ENCODE peak calls at places on chromosome 15, in nine cellular contexts. One of them, this sample, is unnamed.

GRCh38 chr15:90031231-90031791 is 30.2 kb downstream of the ZNF710 start:
- DNase-seq in lung: no peak
- DNase-seq in esophagus muscularis mucosa: no peak
- DNase-seq in brain microvascular endothelial cell: peak; percentile 38
- DNase-seq in upper lobe of left lung: no peak
- DNase-seq in CD8-positive, alpha-beta T cell: no peak
- DNase-seq in fibroblast of lung: peak; percentile 18
- DNase-seq in adrenal gland: peak; percentile 32
- DNase-seq in sigmoid colon: peak; percentile 48
- DNase-seq in this sample: no peak

GRCh38 chr15:38374477-38374876 is 79.5 kb upstream of the FAM98B start:
- DNase-seq in lung: no peak
- DNase-seq in esophagus muscularis mucosa: no peak
- DNase-seq in brain microvascular endothelial cell: no peak
- DNase-seq in upper lobe of left lung: no peak
- DNase-seq in CD8-positive, alpha-beta T cell: no peak
- DNase-seq in fibroblast of lung: no peak
- DNase-seq in adrenal gland: no peak
- DNase-seq in sigmoid colon: no peak
- DNase-seq in this sample: no peak

GRCh38 chr15:91589360-91589759 is 264.1 kb upstream of the SLCO3A1 start:
- DNase-seq in lung: no peak
- DNase-seq in esophagus muscularis mucosa: no peak
- DNase-seq in brain microvascular endothelial cell: no peak
- DNase-seq in upper lobe of left lung: no peak
- DNase-seq in CD8-positive, alpha-beta T cell: no peak
- DNase-seq in fibroblast of lung: no peak
- DNase-seq in adrenal gland: no peak
- DNase-seq in sigmoid colon: no peak
- DNase-seq in this sample: no peak

GRCh38 chr15:28043625-28044520 is 55.2 kb downstream of the OCA2 start:
- DNase-seq in lung: no peak
- DNase-seq in esophagus muscularis mucosa: peak; percentile 75
- DNase-seq in brain microvascular endothelial cell: no peak
- DNase-seq in upper lobe of left lung: no peak
- DNase-seq in CD8-positive, alpha-beta T cell: no peak
- DNase-seq in fibroblast of lung: no peak
- DNase-seq in adrenal gland: no peak
- DNase-seq in sigmoid colon: no peak
- DNase-seq in this sample: no peak

GRCh38 chr15:59296181-59296617 is 76.5 kb downstream of the MYO1E start:
- DNase-seq in lung: no peak
- DNase-seq in esophagus muscularis mucosa: no peak
- DNase-seq in brain microvascular endothelial cell: peak; percentile 90
- DNase-seq in upper lobe of left lung: no peak
- DNase-seq in CD8-positive, alpha-beta T cell: no peak
- DNase-seq in fibroblast of lung: peak; percentile 94
- DNase-seq in adrenal gland: no peak
- DNase-seq in sigmoid colon: no peak
- DNase-seq in this sample: no peak

GRCh38 chr15:100105101-100105500 is 236.7 kb downstream of the ADAMTS17 start:
- DNase-seq in lung: no peak
- DNase-seq in esophagus muscularis mucosa: no peak
- DNase-seq in brain microvascular endothelial cell: no peak
- DNase-seq in upper lobe of left lung: no peak
- DNase-seq in CD8-positive, alpha-beta T cell: no peak
- DNase-seq in fibroblast of lung: no peak
- DNase-seq in adrenal gland: no peak
- DNase-seq in sigmoid colon: peak; percentile 18
- DNase-seq in this sample: no peak

GRCh38 chr15:99437315-99438221 is 128.2 kb upstream of the MEF2A start:
- DNase-seq in lung: no peak
- DNase-seq in esophagus muscularis mucosa: no peak
- DNase-seq in brain microvascular endothelial cell: no peak
- DNase-seq in upper lobe of left lung: peak; percentile 60
- DNase-seq in CD8-positive, alpha-beta T cell: no peak
- DNase-seq in fibroblast of lung: no peak
- DNase-seq in adrenal gland: peak; percentile 12
- DNase-seq in sigmoid colon: peak; percentile 64
- DNase-seq in this sample: peak; percentile 3

GRCh38 chr15:80536231-80536630 is 132.0 kb downstream of the ARNT2 start:
- DNase-seq in lung: no peak
- DNase-seq in esophagus muscularis mucosa: peak; percentile 74
- DNase-seq in brain microvascular endothelial cell: no peak
- DNase-seq in upper lobe of left lung: no peak
- DNase-seq in CD8-positive, alpha-beta T cell: no peak
- DNase-seq in fibroblast of lung: no peak
- DNase-seq in adrenal gland: no peak
- DNase-seq in sigmoid colon: no peak
- DNase-seq in this sample: no peak

GRCh38 chr15:50830477-50831354 is 65.2 kb upstream of the SPPL2A start:
- DNase-seq in lung: no peak
- DNase-seq in esophagus muscularis mucosa: no peak
- DNase-seq in brain microvascular endothelial cell: no peak
- DNase-seq in upper lobe of left lung: no peak
- DNase-seq in CD8-positive, alpha-beta T cell: no peak
- DNase-seq in fibroblast of lung: peak; percentile 28
- DNase-seq in adrenal gland: no peak
- DNase-seq in sigmoid colon: no peak
- DNase-seq in this sample: no peak

GRCh38 chr15:66042624-66043023 is 173.3 kb downstream of the RAB11A start:
- DNase-seq in lung: no peak
- DNase-seq in esophagus muscularis mucosa: no peak
- DNase-seq in brain microvascular endothelial cell: no peak
- DNase-seq in upper lobe of left lung: no peak
- DNase-seq in CD8-positive, alpha-beta T cell: no peak
- DNase-seq in fibroblast of lung: no peak
- DNase-seq in adrenal gland: no peak
- DNase-seq in sigmoid colon: no peak
- DNase-seq in this sample: no peak

GRCh38 chr15:64474846-64475245 is 14.5 kb downstream of the ZNF609 start:
- DNase-seq in lung: no peak
- DNase-seq in esophagus muscularis mucosa: no peak
- DNase-seq in brain microvascular endothelial cell: no peak
- DNase-seq in upper lobe of left lung: no peak
- DNase-seq in CD8-positive, alpha-beta T cell: no peak
- DNase-seq in fibroblast of lung: no peak
- DNase-seq in adrenal gland: no peak
- DNase-seq in sigmoid colon: no peak
- DNase-seq in this sample: no peak

GRCh38 chr15:90201944-90202375 is 830 bp downstream of the SEMA4B start:
- DNase-seq in lung: no peak
- DNase-seq in esophagus muscularis mucosa: no peak
- DNase-seq in brain microvascular endothelial cell: no peak
- DNase-seq in upper lobe of left lung: peak; percentile 81
- DNase-seq in CD8-positive, alpha-beta T cell: no peak
- DNase-seq in fibroblast of lung: no peak
- DNase-seq in adrenal gland: no peak
- DNase-seq in sigmoid colon: no peak
- DNase-seq in this sample: peak; percentile 42

GRCh38 chr15:62301993-62302665 is 137.0 kb upstream of the C2CD4B start:
- DNase-seq in lung: no peak
- DNase-seq in esophagus muscularis mucosa: no peak
- DNase-seq in brain microvascular endothelial cell: no peak
- DNase-seq in upper lobe of left lung: no peak
- DNase-seq in CD8-positive, alpha-beta T cell: no peak
- DNase-seq in fibroblast of lung: peak; percentile 19
- DNase-seq in adrenal gland: no peak
- DNase-seq in sigmoid colon: no peak
- DNase-seq in this sample: peak; percentile 26

GRCh38 chr15:49620174-49620573 is 444 bp downstream of the FAM227B start:
- DNase-seq in lung: no peak
- DNase-seq in esophagus muscularis mucosa: no peak
- DNase-seq in brain microvascular endothelial cell: no peak
- DNase-seq in upper lobe of left lung: no peak
- DNase-seq in CD8-positive, alpha-beta T cell: no peak
- DNase-seq in fibroblast of lung: peak; percentile 41
- DNase-seq in adrenal gland: no peak
- DNase-seq in sigmoid colon: no peak
- DNase-seq in this sample: no peak

GRCh38 chr15:46848704-46849103 is 868.6 kb upstream of the SEMA6D start:
- DNase-seq in lung: no peak
- DNase-seq in esophagus muscularis mucosa: no peak
- DNase-seq in brain microvascular endothelial cell: no peak
- DNase-seq in upper lobe of left lung: no peak
- DNase-seq in CD8-positive, alpha-beta T cell: no peak
- DNase-seq in fibroblast of lung: peak; percentile 65
- DNase-seq in adrenal gland: no peak
- DNase-seq in sigmoid colon: no peak
- DNase-seq in this sample: no peak

GRCh38 chr15:48307586-48307985 is 23.6 kb upstream of the DUT start:
- DNase-seq in lung: no peak
- DNase-seq in esophagus muscularis mucosa: no peak
- DNase-seq in brain microvascular endothelial cell: peak; percentile 51
- DNase-seq in upper lobe of left lung: no peak
- DNase-seq in CD8-positive, alpha-beta T cell: no peak
- DNase-seq in fibroblast of lung: no peak
- DNase-seq in adrenal gland: no peak
- DNase-seq in sigmoid colon: no peak
- DNase-seq in this sample: no peak
- TF ChIP-seq CTCF in lung: no peak
- TF ChIP-seq CTCF in esophagus muscularis mucosa: no peak
- TF ChIP-seq CTCF in brain microvascular endothelial cell: no peak
- TF ChIP-seq CTCF in upper lobe of left lung: no peak
- TF ChIP-seq CTCF in CD8-positive, alpha-beta T cell: no peak
- TF ChIP-seq CTCF in fibroblast of lung: no peak
- TF ChIP-seq CTCF in adrenal gland: no peak
- TF ChIP-seq CTCF in sigmoid colon: no peak
- TF ChIP-seq CTCF in this sample: no peak

GRCh38 chr15:36884404-36885335 is 215.7 kb downstream of the MEIS2 start:
- DNase-seq in lung: no peak
- DNase-seq in esophagus muscularis mucosa: no peak
- DNase-seq in brain microvascular endothelial cell: no peak
- DNase-seq in upper lobe of left lung: no peak
- DNase-seq in CD8-positive, alpha-beta T cell: no peak
- DNase-seq in fibroblast of lung: peak; percentile 27
- DNase-seq in adrenal gland: no peak
- DNase-seq in sigmoid colon: no peak
- DNase-seq in this sample: no peak

GRCh38 chr15:36883705-36884355 is 216.5 kb downstream of the MEIS2 start:
- DNase-seq in lung: peak; percentile 84
- DNase-seq in esophagus muscularis mucosa: no peak
- DNase-seq in brain microvascular endothelial cell: peak; percentile 79
- DNase-seq in upper lobe of left lung: no peak
- DNase-seq in CD8-positive, alpha-beta T cell: peak; percentile 39
- DNase-seq in fibroblast of lung: peak; percentile 86
- DNase-seq in adrenal gland: peak; percentile 87
- DNase-seq in sigmoid colon: peak; percentile 96
- DNase-seq in this sample: peak; percentile 93

GRCh38 chr15:36887214-36888017 is 212.9 kb downstream of the MEIS2 start:
- DNase-seq in lung: no peak
- DNase-seq in esophagus muscularis mucosa: no peak
- DNase-seq in brain microvascular endothelial cell: no peak
- DNase-seq in upper lobe of left lung: peak; percentile 57
- DNase-seq in CD8-positive, alpha-beta T cell: no peak
- DNase-seq in fibroblast of lung: peak; percentile 73
- DNase-seq in adrenal gland: no peak
- DNase-seq in sigmoid colon: no peak
- DNase-seq in this sample: peak; percentile 45

GRCh38 chr15:36886135-36887011 is 214.0 kb downstream of the MEIS2 start:
- DNase-seq in lung: no peak
- DNase-seq in esophagus muscularis mucosa: no peak
- DNase-seq in brain microvascular endothelial cell: no peak
- DNase-seq in upper lobe of left lung: no peak
- DNase-seq in CD8-positive, alpha-beta T cell: no peak
- DNase-seq in fibroblast of lung: peak; percentile 31
- DNase-seq in adrenal gland: no peak
- DNase-seq in sigmoid colon: no peak
- DNase-seq in this sample: no peak

GRCh38 chr15:36885709-36886108 is 214.6 kb downstream of the MEIS2 start:
- DNase-seq in lung: no peak
- DNase-seq in esophagus muscularis mucosa: no peak
- DNase-seq in brain microvascular endothelial cell: no peak
- DNase-seq in upper lobe of left lung: no peak
- DNase-seq in CD8-positive, alpha-beta T cell: no peak
- DNase-seq in fibroblast of lung: peak; percentile 14
- DNase-seq in adrenal gland: no peak
- DNase-seq in sigmoid colon: no peak
- DNase-seq in this sample: no peak
- H3K27me3 ChIP-seq in lung: peaks cover 4% of the 10 kb centered on the region
- H3K27me3 ChIP-seq in esophagus muscularis mucosa: peaks cover 3% of the 10 kb centered on the region
- H3K27me3 ChIP-seq in brain microvascular endothelial cell: peaks cover 79% of the 10 kb centered on the region
- H3K27me3 ChIP-seq in upper lobe of left lung: peaks cover 49% of the 10 kb centered on the region
- H3K27me3 ChIP-seq in CD8-positive, alpha-beta T cell: peaks cover 39% of the 10 kb centered on the region
- H3K27me3 ChIP-seq in fibroblast of lung: peaks cover 34% of the 10 kb centered on the region
- H3K27me3 ChIP-seq in adrenal gland: peaks cover 14% of the 10 kb centered on the region
- H3K27me3 ChIP-seq in sigmoid colon: no peaks in the 10 kb centered on the region
- H3K27me3 ChIP-seq in this sample: no peaks in the 10 kb centered on the region

GRCh38 chr15:33857726-33858125 is 110.6 kb upstream of the CHRM5 start:
- DNase-seq in lung: no peak
- DNase-seq in esophagus muscularis mucosa: peak; percentile 55
- DNase-seq in brain microvascular endothelial cell: no peak
- DNase-seq in upper lobe of left lung: peak; percentile 49
- DNase-seq in CD8-positive, alpha-beta T cell: no peak
- DNase-seq in fibroblast of lung: no peak
- DNase-seq in adrenal gland: no peak
- DNase-seq in sigmoid colon: no peak
- DNase-seq in this sample: no peak
- H3K4me3 ChIP-seq in lung: no peak overlapping the region
- H3K4me3 ChIP-seq in esophagus muscularis mucosa: no peak overlapping the region
- H3K4me3 ChIP-seq in brain microvascular endothelial cell: no peak overlapping the region
- H3K4me3 ChIP-seq in upper lobe of left lung: no peak overlapping the region
- H3K4me3 ChIP-seq in CD8-positive, alpha-beta T cell: no peak overlapping the region
- H3K4me3 ChIP-seq in fibroblast of lung: no peak overlapping the region
- H3K4me3 ChIP-seq in adrenal gland: no peak overlapping the region
- H3K4me3 ChIP-seq in sigmoid colon: no peak overlapping the region
- H3K4me3 ChIP-seq in this sample: no peak overlapping the region

DNA sequence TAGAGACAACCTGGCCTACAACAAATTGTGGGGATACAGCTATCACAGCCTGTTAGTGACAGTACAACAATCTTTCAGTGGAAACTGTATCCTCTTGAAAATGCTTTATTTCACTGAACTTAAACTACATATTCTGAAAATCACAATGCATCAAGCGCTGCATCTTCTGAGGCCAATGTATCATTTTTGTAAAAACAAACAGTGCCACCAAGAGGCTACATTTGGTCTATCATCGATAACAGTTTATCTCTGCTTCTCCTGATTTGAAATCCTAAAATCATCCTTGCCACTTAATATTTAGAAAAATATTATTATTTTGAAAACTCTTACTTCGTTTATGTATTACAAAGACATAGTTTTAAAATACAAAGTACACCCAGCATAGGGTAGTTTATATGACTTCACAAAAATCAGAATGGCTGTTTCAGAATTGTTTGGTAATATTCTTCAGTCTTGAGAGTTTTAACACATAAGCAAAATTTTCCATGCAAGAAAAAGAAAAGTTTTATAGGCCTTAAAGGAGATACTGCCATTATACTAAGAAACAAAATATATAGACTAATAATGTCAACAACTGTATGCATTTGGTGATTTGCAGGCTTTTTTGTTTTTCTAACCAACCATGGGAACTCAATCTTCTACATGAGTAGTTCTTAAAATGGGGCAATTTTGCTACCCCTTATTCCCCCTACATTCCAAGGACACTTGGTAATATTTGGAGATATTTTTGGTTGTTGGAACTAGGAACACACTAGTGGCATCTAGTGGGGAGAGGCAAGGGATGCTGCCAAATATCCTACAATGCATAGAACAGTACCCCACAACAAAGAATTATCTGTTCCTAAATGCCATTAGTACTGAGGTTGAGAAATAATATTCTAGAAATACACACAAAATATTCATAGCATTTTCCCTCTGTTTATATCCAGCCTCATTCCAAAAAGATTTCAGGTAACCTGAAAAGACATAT is 42.3 kb downstream of the WDR72 start:
- DNase-seq in lung: no peak
- DNase-seq in esophagus muscularis mucosa: no peak
- DNase-seq in brain microvascular endothelial cell: peak; percentile 5
- DNase-seq in upper lobe of left lung: no peak
- DNase-seq in CD8-positive, alpha-beta T cell: no peak
- DNase-seq in fibroblast of lung: no peak
- DNase-seq in adrenal gland: no peak
- DNase-seq in sigmoid colon: no peak
- DNase-seq in this sample: no peak
- TF ChIP-seq CTCF in lung: no peak
- TF ChIP-seq CTCF in esophagus muscularis mucosa: no peak
- TF ChIP-seq CTCF in brain microvascular endothelial cell: peak; percentile 55
- TF ChIP-seq CTCF in upper lobe of left lung: no peak
- TF ChIP-seq CTCF in CD8-positive, alpha-beta T cell: no peak
- TF ChIP-seq CTCF in fibroblast of lung: peak; percentile 29
- TF ChIP-seq CTCF in adrenal gland: peak; percentile 23
- TF ChIP-seq CTCF in sigmoid colon: no peak
- TF ChIP-seq CTCF in this sample: peak; percentile 53

This sample was measured in BE2C.